ENCODE peak calls at places on chromosomes 13 and 19, in seven cellular contexts. M, B, Z, I, C, W and P are unnamed samples.

GRCh38 chr13:29937836-29938235 is 87.4 kb upstream of the UBL3 start:
- DNase-seq in Z (no peak), I (no peak), M (no peak), C (peak), W (no peak), B (no peak), P (no peak)

GRCh38 chr19:37127999-37128820 is 44.3 kb downstream of the ZNF585A start:
- DNase-seq in I (no peak), Z (no peak), W (no peak), C (no peak), M (no peak), B (no peak), P (no peak)

GRCh38 chr19:18128044-18128443 is 24.9 kb upstream of the PIK3R2 start:
- DNase-seq in B (no peak), Z (no peak), M (no peak), W (no peak), C (no peak), I (no peak), P (no peak)

GRCh38 chr13:106104281-106104901 is 431.1 kb downstream of the EFNB2 start:
- DNase-seq in M (no peak), I (no peak), W (no peak), B (no peak), C (no peak), Z (no peak), P (no peak)

GRCh38 chr19:16037424-16038195 is 38.7 kb upstream of the TPM4 start:
- DNase-seq in Z (no peak), C (no peak), M (no peak), B (no peak), W (no peak), I (no peak), P (no peak)

GRCh38 chr19:1245884-1246816 is 2.2 kb upstream of the MIDN start:
- DNase-seq in C (no peak), I (no peak), Z (no peak), W (no peak), M (no peak), B (no peak), P (no peak)

GRCh38 chr19:55683449-55684261 is 8.6 kb downstream of the EPN1 start:
- DNase-seq in I (no peak), C (no peak), B (no peak), M (no peak), W (no peak), Z (no peak), P (no peak)

GRCh38 chr13:113595131-113595530 is 10.6 kb downstream of the TFDP1 start:
- DNase-seq in B (no peak), Z (no peak), W (no peak), C (no peak), M (no peak), I (no peak), P (no peak)

GRCh38 chr13:51856027-51856736 is 5.6 kb upstream of the CCDC70 start:
- DNase-seq in W (no peak), C (no peak), B (no peak), M (no peak), I (no peak), Z (no peak), P (no peak)

GRCh38 chr13:99657848-99658265 is 156.6 kb downstream of the TM9SF2 start:
- DNase-seq in M (peak), I (no peak), C (no peak), Z (no peak), W (peak), B (peak), P (peak)

GRCh38 chr19:40907968-40908735 is 26.1 kb upstream of the CYP2A7 start:
- DNase-seq in M (peak), Z (peak), C (no peak), W (no peak), B (no peak), I (no peak), P (no peak)

GRCh38 chr13:45674908-45675307 is 27.2 kb upstream of the CBY2 start:
- DNase-seq in I (no peak), W (no peak), M (no peak), C (peak), B (no peak), Z (no peak), P (no peak)

GRCh38 chr19:45509692-45510015 is 2.4 kb downstream of the VASP start:
- DNase-seq in Z (no peak), C (no peak), W (no peak), M (no peak), B (no peak), I (no peak), P (no peak)